ENCODE peak calls at places on chromosomes 2 and 18, in ten cellular contexts. R is heart left ventricle, Z is brain microvascular endothelial cell, G is transverse colon, Q is astrocyte of the spinal cord, L is neural progenitor cell, K is cardiac muscle cell, O is osteocyte, U is GM20000, F is neural crest cell. P is an unnamed sample.

GRCh38 chr2:71313-72035 is 25.2 kb upstream of the FAM110C start:
- DNase-seq in R (no peak), G (no peak), Z (no peak), F (no peak), O (no peak), U (no peak), K (no peak), Q (no peak), L (no peak), P (no peak)

GRCh38 chr2:86518498-86518897 is 44.7 kb downstream of the CHMP3 start:
- DNase-seq in O (no peak), F (no peak), Q (no peak), Z (no peak), G (peak), R (no peak), U (no peak), K (peak), L (peak), P (peak)

GRCh38 chr2:147925886-147926285 is 81.1 kb downstream of the ACVR2A start:
- DNase-seq in L (no peak), Q (no peak), R (no peak), Z (no peak), O (no peak), K (peak), F (no peak), U (no peak), G (no peak), P (no peak)

GRCh38 chr2:40877734-40878288 is 425.9 kb upstream of the SLC8A1 start:
- DNase-seq in F (no peak), G (no peak), L (no peak), R (no peak), Q (peak), K (peak), Z (no peak), O (no peak), U (no peak), P (no peak)

GRCh38 chr2:68796306-68796905 is 61.8 kb downstream of the ARHGAP25 start:
- DNase-seq in U (no peak), Z (no peak), Q (no peak), O (no peak), F (no peak), K (peak), R (no peak), L (no peak), G (no peak), P (peak)

GRCh38 chr2:3725002-3725401 is 21.6 kb downstream of the DCDC2C start:
- DNase-seq in F (no peak), R (no peak), Q (no peak), K (no peak), L (no peak), U (no peak), G (no peak), Z (no peak), O (no peak), P (no peak)

GRCh38 chr18:5628512-5629255 is 84.9 kb upstream of the EPB41L3 start:
- DNase-seq in F (peak), U (peak), R (peak), G (peak), Z (no peak), K (peak), O (no peak), Q (peak), L (peak), P (peak)

GRCh38 chr18:77084757-77085035 is 47.9 kb downstream of the MBP start:
- DNase-seq in U (no peak), O (no peak), K (no peak), Z (no peak), F (no peak), G (no peak), L (no peak), Q (no peak), R (no peak), P (no peak)

GRCh38 chr18:58586886-58587285 is 42.0 kb downstream of the ALPK2 start:
- DNase-seq in R (no peak), F (no peak), Q (no peak), L (no peak), G (no peak), O (peak), U (no peak), K (no peak), Z (no peak), P (no peak)

GRCh38 chr2:212912445-212913103 is 238.8 kb downstream of the IKZF2 start:
- DNase-seq in U (no peak), L (no peak), F (no peak), R (no peak), Q (peak), K (peak), O (no peak), G (peak), Z (peak), P (no peak)

GRCh38 chr18:79736846-79737245 is 57.2 kb downstream of the CTDP1 start:
- DNase-seq in R (no peak), U (no peak), L (no peak), K (no peak), Q (no peak), F (no peak), Z (no peak), O (no peak), G (no peak), P (no peak)

GRCh38 chr2:152635635-152636298 is 81.5 kb downstream of the PRPF40A start:
- DNase-seq in Q (peak), F (peak), U (peak), K (peak), L (peak), Z (peak), G (peak), R (peak), O (peak), P (peak)

GRCh38 chr2:86753606-86754005 is 33.5 kb downstream of the RMND5A start:
- DNase-seq in L (no peak), O (no peak), Q (no peak), Z (peak), F (no peak), G (no peak), U (no peak), R (no peak), K (peak), P (no peak)

GRCh38 chr18:56326386-56327072 is 311.9 kb downstream of the TXNL1 start:
- DNase-seq in F (no peak), K (no peak), U (no peak), G (no peak), Z (no peak), R (no peak), L (no peak), O (no peak), Q (no peak), P (no peak)

GRCh38 chr2:72144412-72144745 is 3.3 kb downstream of the CYP26B1 start:
- DNase-seq in K (peak), L (no peak), Z (no peak), G (no peak), F (no peak), Q (no peak), R (peak), U (no peak), O (no peak), P (no peak)

GRCh38 chr2:218229239-218229638 is 12.2 kb downstream of the ARPC2 start:
- DNase-seq in O (no peak), R (no peak), Q (peak), Z (peak), K (peak), F (no peak), G (no peak), U (peak), L (no peak), P (peak)

GRCh38 chr2:122136071-122136470 is 380.6 kb downstream of the TSN start:
- DNase-seq in U (peak), O (no peak), G (no peak), F (no peak), Z (no peak), K (peak), R (no peak), L (peak), Q (no peak), P (peak)

GRCh38 chr2:166128156-166128505 is 311 bp upstream of the SCN1A start:
- DNase-seq in U (no peak), L (no peak), F (no peak), G (no peak), Q (no peak), R (no peak), O (no peak), K (no peak), Z (no peak), P (no peak)
- TF ChIP-seq CTCF in U (no peak), L (no peak), F (no peak), G (no peak), Q (no peak), R (no peak), O (no peak), K (no peak), Z (no peak), P (no peak)

GRCh38 chr2:50746526-50746925 is 285.4 kb downstream of the NRXN1 start:
- DNase-seq in Q (peak), O (no peak), G (no peak), U (peak), K (peak), L (peak), R (no peak), Z (peak), F (peak), P (peak)
- TF ChIP-seq CTCF in Q (peak), O (peak), G (no peak), U (peak), K (peak), L (peak), R (peak), Z (peak), F (peak), P (no peak)

GRCh38 chr2:42424033-42424432 is 63.0 kb upstream of the COX7A2L start:
- DNase-seq in R (no peak), Q (peak), F (no peak), L (no peak), Z (peak), G (no peak), U (no peak), O (no peak), K (peak), P (no peak)

GRCh38 chr2:42429352-42429751 is 64.4 kb downstream of the KCNG3 start:
- DNase-seq in Z (no peak), R (no peak), L (no peak), U (no peak), K (no peak), Q (no peak), G (no peak), F (no peak), O (no peak), P (no peak)

GRCh38 chr2:42421601-42422252 is 60.7 kb upstream of the COX7A2L start:
- DNase-seq in L (no peak), F (no peak), Z (peak), O (no peak), G (no peak), Q (peak), K (peak), U (no peak), R (no peak), P (no peak)

GRCh38 chr2:42430188-42430587 is 63.6 kb downstream of the KCNG3 start:
- DNase-seq in O (no peak), R (no peak), Z (no peak), G (no peak), U (no peak), F (no peak), L (no peak), Q (no peak), K (no peak), P (no peak)

GRCh38 chr2:42425697-42426096 is 64.7 kb upstream of the COX7A2L start:
- DNase-seq in O (no peak), R (no peak), Z (no peak), L (no peak), G (no peak), K (no peak), U (no peak), F (no peak), Q (no peak), P (no peak)
- TF ChIP-seq CTCF in O (no peak), R (no peak), Z (no peak), L (no peak), G (no peak), K (no peak), U (no peak), F (no peak), Q (no peak), P (no peak)

GRCh38 chr2:60002158-60002867 is 551.1 kb downstream of the BCL11A start:
- DNase-seq in K (no peak), R (no peak), Q (no peak), U (no peak), L (no peak), F (no peak), G (no peak), O (no peak), Z (no peak), P (no peak)
- TF ChIP-seq CTCF in K (no peak), R (no peak), Q (no peak), U (no peak), L (peak), F (no peak), G (no peak), O (no peak), Z (no peak), P (no peak)

DNA sequence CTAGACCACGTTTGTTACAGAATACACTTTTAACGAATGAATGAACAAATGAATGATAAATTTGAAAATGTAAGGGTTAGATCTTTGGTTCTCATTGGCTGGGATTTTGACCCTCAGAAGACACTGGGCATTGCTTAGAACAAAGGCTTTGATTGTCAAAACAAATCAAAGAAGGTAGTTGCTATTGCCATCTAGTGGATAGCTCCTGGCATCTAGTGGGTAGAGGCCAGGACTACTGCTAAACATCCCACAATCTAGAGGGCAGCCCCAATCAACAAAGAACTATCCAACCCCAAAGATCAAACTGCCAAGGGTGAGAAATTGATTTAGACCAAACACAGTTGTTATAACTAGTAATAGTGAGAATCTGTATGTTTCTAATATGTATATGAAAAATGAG is 552.3 kb downstream of the KCNJ3 start:
- DNase-seq in R (no peak), F (no peak), Z (no peak), U (peak), O (no peak), L (peak), Q (no peak), K (no peak), G (no peak), P (no peak)
- TF ChIP-seq CTCF in R (no peak), F (peak), Z (peak), U (no peak), O (peak), L (peak), Q (peak), K (no peak), G (no peak), P (no peak)

GRCh38 chr2:216920150-216920846 is 60.4 kb upstream of the TNP1 start:
- DNase-seq in O (no peak), Z (no peak), L (no peak), R (no peak), F (no peak), U (no peak), K (no peak), G (no peak), Q (no peak), P (no peak)
- TF ChIP-seq CTCF in O (no peak), Z (no peak), L (no peak), R (no peak), F (no peak), U (no peak), K (no peak), G (no peak), Q (no peak), P (no peak)

GRCh38 chr2:219445220-219445631 is 10.6 kb downstream of the SPEG start:
- DNase-seq in G (no peak), R (no peak), Q (no peak), Z (no peak), U (no peak), L (no peak), K (no peak), F (no peak), O (no peak), P (no peak)

GRCh38 chr2:219444566-219445091 is 10.0 kb downstream of the SPEG start:
- DNase-seq in F (no peak), L (no peak), O (no peak), U (no peak), R (no peak), G (no peak), Z (no peak), K (no peak), Q (no peak), P (no peak)

GRCh38 chr2:219447242-219448098 is 12.8 kb downstream of the SPEG start:
- DNase-seq in U (no peak), K (no peak), F (no peak), G (no peak), Q (no peak), O (no peak), Z (no peak), R (no peak), L (no peak), P (no peak)

GRCh38 chr2:219446689-219447088 is 12.0 kb downstream of the SPEG start:
- DNase-seq in Z (no peak), R (no peak), U (no peak), L (no peak), F (no peak), G (no peak), O (no peak), K (no peak), Q (no peak), P (no peak)

GRCh38 chr2:219446101-219446504 is 11.5 kb downstream of the SPEG start:
- DNase-seq in Q (peak), U (no peak), Z (no peak), O (no peak), L (peak), K (peak), G (no peak), F (no peak), R (no peak), P (no peak)
- TF ChIP-seq CTCF in Q (no peak), U (no peak), Z (no peak), O (no peak), L (no peak), K (no peak), G (no peak), F (no peak), R (no peak), P (no peak)

P was measured in activated CD8-positive, alpha-beta T cell treated with anti-CD3 and anti-CD28 coated beads for 36 hours.